ENCODE peak calls at places on chromosomes 16 and 17, in seven cellular contexts. N, B, H, F, K, U and Z are unnamed samples.
A peak's percentile ranks its signal among the peaks of the same experiment; 100 is the strongest.

GRCh38 chr16:24539850-24540484 is 601 bp downstream of the RBBP6 start:
- DNase-seq in N (peak; percentile 74), B (no peak), H (peak; percentile 54), F (peak; percentile 35), K (peak; percentile 57), U (peak; percentile 5), Z (no peak)

GRCh38 chr17:58531661-58532554 is 17.5 kb upstream of the MTMR4 start:
- DNase-seq in N (peak; percentile 63), B (no peak), H (peak; percentile 83), F (peak; percentile 37), K (peak; percentile 56), U (peak; percentile 62), Z (peak; percentile 70)

GRCh38 chr16:26413780-26414179 is 652.9 kb upstream of the C16orf82 start:
- DNase-seq in N (no peak), B (no peak), H (no peak), F (no peak), K (no peak), U (no peak), Z (no peak)

GRCh38 chr16:88442435-88442810 is 10.7 kb upstream of the ZFPM1 start:
- DNase-seq in N (no peak), B (no peak), H (no peak), F (no peak), K (no peak), U (no peak), Z (no peak)

GRCh38 chr16:75044800-75045361 is 46.1 kb downstream of the ZNRF1 start:
- DNase-seq in N (peak; percentile 25), B (no peak), H (no peak), F (no peak), K (peak; percentile 48), U (no peak), Z (no peak)

GRCh38 chr17:44417553-44417952 is 28.1 kb upstream of the ITGA2B start:
- DNase-seq in N (no peak), B (no peak), H (peak; percentile 52), F (no peak), K (no peak), U (peak; percentile 79), Z (no peak)

GRCh38 chr17:62892069-62892675 is 73.9 kb upstream of the TANC2 start:
- DNase-seq in N (no peak), B (no peak), H (no peak), F (no peak), K (no peak), U (no peak), Z (no peak)

GRCh38 chr17:82244413-82245140 is 15.7 kb downstream of the SLC16A3 start:
- DNase-seq in N (peak; percentile 40), B (no peak), H (no peak), F (no peak), K (peak; percentile 71), U (no peak), Z (no peak)

GRCh38 chr17:55446581-55447205 is 25.1 kb upstream of the MMD start:
- DNase-seq in N (no peak), B (no peak), H (no peak), F (no peak), K (no peak), U (no peak), Z (no peak)

GRCh38 chr17:55215711-55216110 is 49.0 kb upstream of the HLF start:
- DNase-seq in N (no peak), B (no peak), H (no peak), F (no peak), K (no peak), U (no peak), Z (no peak)

GRCh38 chr17:54944796-54945195 is 23.7 kb downstream of the COX11 start:
- DNase-seq in N (no peak), B (no peak), H (no peak), F (no peak), K (no peak), U (no peak), Z (no peak)

GRCh38 chr16:88473666-88474534 is 20.8 kb downstream of the ZFPM1 start:
- DNase-seq in N (peak; percentile 64), B (no peak), H (no peak), F (no peak), K (peak; percentile 57), U (no peak), Z (no peak)

GRCh38 chr16:81214745-81215166 is 23.7 kb upstream of the BCO1 start:
- DNase-seq in N (no peak), B (no peak), H (peak; percentile 46), F (no peak), K (no peak), U (no peak), Z (no peak)

GRCh38 chr17:17146791-17147406 is 59.2 kb downstream of the PLD6 start:
- DNase-seq in N (peak; percentile 53), B (no peak), H (no peak), F (no peak), K (no peak), U (no peak), Z (no peak)

GRCh38 chr16:4944333-4945281 is 7.7 kb upstream of the PPL start:
- DNase-seq in N (peak; percentile 91), B (peak; percentile 89), H (no peak), F (peak; percentile 93), K (peak; percentile 96), U (peak; percentile 96), Z (no peak)

GRCh38 chr17:1627987-1628855 is at the start of gene SLC43A2:
- DNase-seq in N (peak; percentile 82), B (no peak), H (peak; percentile 94), F (peak; percentile 63), K (peak; percentile 61), U (peak; percentile 92), Z (peak; percentile 80)

GRCh38 chr16:1290860-1291575 is 18.4 kb upstream of the UBE2I start:
- DNase-seq in N (no peak), B (no peak), H (no peak), F (no peak), K (no peak), U (no peak), Z (no peak)

GRCh38 chr17:80248001-80248893 is 12.4 kb upstream of the RNF213 start:
- DNase-seq in N (no peak), B (no peak), H (no peak), F (no peak), K (no peak), U (no peak), Z (no peak)

GRCh38 chr17:37672545-37673078 is 29.4 kb upstream of the DDX52 start:
- DNase-seq in N (no peak), B (no peak), H (no peak), F (no peak), K (no peak), U (no peak), Z (no peak)

GRCh38 chr16:66566051-66566901 is at the start of gene CMTM1:
- DNase-seq in N (no peak), B (no peak), H (no peak), F (no peak), K (no peak), U (no peak), Z (no peak)

GRCh38 chr16:66563574-66564334 is 2.5 kb upstream of the CMTM1 start:
- DNase-seq in N (no peak), B (no peak), H (no peak), F (no peak), K (no peak), U (no peak), Z (no peak)

GRCh38 chr16:66562409-66562808 is 3.8 kb upstream of the CMTM1 start:
- DNase-seq in N (no peak), B (no peak), H (no peak), F (no peak), K (no peak), U (no peak), Z (no peak)

GRCh38 chr16:66562986-66563385 is 3.3 kb upstream of the CMTM1 start:
- DNase-seq in N (no peak), B (no peak), H (no peak), F (no peak), K (no peak), U (no peak), Z (no peak)

GRCh38 chr16:66565051-66565450 is 1.2 kb upstream of the CMTM1 start:
- DNase-seq in N (no peak), B (no peak), H (no peak), F (no peak), K (no peak), U (no peak), Z (no peak)
- TF ChIP-seq CTCF in N (no peak), B (no peak), H (no peak), F (no peak), K (no peak), U (no peak), Z (no peak)

DNA sequence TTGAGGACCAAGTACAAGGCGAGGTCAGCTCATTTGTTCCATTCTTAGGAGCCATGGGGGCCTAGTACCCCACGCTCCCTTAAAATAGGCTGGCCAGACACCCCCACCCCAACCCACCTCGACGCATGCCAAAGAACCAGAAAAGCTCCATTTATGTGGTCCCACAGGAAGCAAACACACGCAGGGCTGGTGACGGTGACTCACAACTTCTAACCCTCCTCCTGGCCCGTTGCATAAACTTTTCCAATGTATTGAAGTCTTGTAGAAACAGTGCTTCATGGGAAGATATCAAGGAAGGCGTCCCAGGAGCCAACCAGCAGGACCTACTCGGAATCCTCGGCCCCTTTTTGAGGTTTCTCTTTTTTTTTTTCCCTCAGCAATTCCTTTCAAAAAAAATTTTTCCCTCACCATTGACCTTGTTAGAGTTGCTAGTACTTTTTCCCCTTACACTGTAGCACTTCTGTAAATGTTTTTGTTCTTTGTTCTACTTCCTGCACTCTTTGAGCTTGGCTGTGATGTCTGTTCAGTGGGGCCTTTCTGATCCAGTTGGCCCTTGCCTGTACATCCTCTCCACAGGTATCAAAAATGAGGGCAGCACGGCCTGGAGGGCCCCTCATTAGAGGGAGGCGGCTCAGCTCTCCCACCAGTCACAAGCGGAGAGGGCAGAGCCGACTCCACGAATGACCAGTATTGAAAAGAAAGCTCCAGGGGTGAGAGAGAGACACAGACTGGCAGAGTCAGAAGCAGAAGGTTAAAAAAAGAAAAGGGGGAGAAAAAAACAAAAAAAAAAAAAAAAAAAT is 208.3 kb downstream of the RGS9 start:
- DNase-seq in N (no peak), B (no peak), H (no peak), F (no peak), K (no peak), U (no peak), Z (no peak)
- TF ChIP-seq CTCF in N (no peak), B (no peak), H (no peak), F (no peak), K (no peak), U (no peak), Z (no peak)

GRCh38 chr17:50464121-50464520 is 4.6 kb downstream of the CHAD start:
- DNase-seq in N (no peak), B (no peak), H (no peak), F (no peak), K (no peak), U (no peak), Z (no peak)

GRCh38 chr17:50461550-50462132 is 7.0 kb downstream of the CHAD start:
- DNase-seq in N (no peak), B (no peak), H (no peak), F (no peak), K (no peak), U (no peak), Z (no peak)

GRCh38 chr17:50464736-50465135 is 3.9 kb downstream of the CHAD start:
- DNase-seq in N (no peak), B (no peak), H (peak; percentile 26), F (no peak), K (no peak), U (no peak), Z (no peak)

GRCh38 chr17:50460831-50461526 is 7.7 kb downstream of the CHAD start:
- DNase-seq in N (no peak), B (no peak), H (no peak), F (no peak), K (no peak), U (no peak), Z (no peak)

GRCh38 chr17:50462446-50462845 is 6.2 kb downstream of the CHAD start:
- DNase-seq in N (no peak), B (no peak), H (no peak), F (no peak), K (no peak), U (no peak), Z (no peak)
- TF ChIP-seq CTCF in N (no peak), B (no peak), H (no peak), F (no peak), K (no peak), U (no peak), Z (no peak)

GRCh38 chr16:56005958-56006357 is 130.8 kb upstream of the CES5A start:
- DNase-seq in N (no peak), B (no peak), H (no peak), F (no peak), K (no peak), U (no peak), Z (no peak)
- TF ChIP-seq CTCF in N (no peak), B (no peak), H (no peak), F (no peak), K (no peak), U (no peak), Z (no peak)